ENCODE peak calls at places on chromosome 17, in seven cellular contexts. O is prostate gland; N is A549; H is CD4-positive, CD25-positive, alpha-beta regulatory T cell; U is AG10803; X is dorsolateral prefrontal cortex; G is hepatocyte. E is an unnamed sample.

GRCh38 chr17:1733047-1733357 is 8.5 kb downstream of the WDR81 start:
- DNase-seq in N (no peak), O (no peak), H (no peak), U (no peak), G (no peak), X (no peak), E (no peak)

GRCh38 chr17:79792984-79793923 is 3.6 kb downstream of the CBX8 start:
- DNase-seq in O (no peak), N (peak), G (peak), X (no peak), H (no peak), U (peak), E (no peak)

GRCh38 chr17:38451030-38451839 is 23.0 kb downstream of the ARHGAP23 start:
- DNase-seq in U (peak), X (no peak), G (peak), N (peak), H (no peak), O (no peak), E (peak)

GRCh38 chr17:30969989-30970680 is 704 bp upstream of the RNF135 start:
- DNase-seq in O (peak), N (no peak), H (no peak), U (peak), G (peak), X (no peak), E (no peak)

GRCh38 chr17:6755731-6756184 is at the start of gene XAF1:
- DNase-seq in N (no peak), X (no peak), H (peak), U (peak), G (no peak), O (peak), E (peak)

GRCh38 chr17:17180141-17180603 is 26.0 kb downstream of the PLD6 start:
- DNase-seq in U (no peak), H (no peak), X (peak), O (peak), G (no peak), N (no peak), E (peak)

GRCh38 chr17:70132505-70132904 is 36.8 kb upstream of the KCNJ2 start:
- DNase-seq in O (no peak), X (no peak), U (no peak), G (no peak), N (no peak), H (no peak), E (no peak)

GRCh38 chr17:68435876-68436842 is 21.1 kb downstream of the WIPI1 start:
- DNase-seq in U (peak), H (peak), X (peak), N (peak), G (peak), O (peak), E (peak)

GRCh38 chr17:75181608-75182318 is 996 bp downstream of the SUMO2 start:
- DNase-seq in O (peak), U (no peak), H (peak), N (no peak), X (no peak), G (peak), E (no peak)

GRCh38 chr17:82316651-82317393 is 586 bp downstream of the CD7 start:
- DNase-seq in U (no peak), N (no peak), O (no peak), H (no peak), X (no peak), G (no peak), E (no peak)

GRCh38 chr17:5758651-5759050 is 174.3 kb upstream of the NLRP1 start:
- DNase-seq in H (no peak), N (peak), U (peak), X (no peak), O (no peak), G (no peak), E (no peak)

GRCh38 chr17:14048169-14048568 is 21.1 kb upstream of the COX10 start:
- DNase-seq in G (no peak), N (peak), H (no peak), X (no peak), U (no peak), O (no peak), E (no peak)

GRCh38 chr17:82553210-82553930 is 33.8 kb downstream of the FOXK2 start:
- DNase-seq in H (no peak), U (no peak), X (no peak), N (no peak), O (no peak), G (no peak), E (no peak)

DNA sequence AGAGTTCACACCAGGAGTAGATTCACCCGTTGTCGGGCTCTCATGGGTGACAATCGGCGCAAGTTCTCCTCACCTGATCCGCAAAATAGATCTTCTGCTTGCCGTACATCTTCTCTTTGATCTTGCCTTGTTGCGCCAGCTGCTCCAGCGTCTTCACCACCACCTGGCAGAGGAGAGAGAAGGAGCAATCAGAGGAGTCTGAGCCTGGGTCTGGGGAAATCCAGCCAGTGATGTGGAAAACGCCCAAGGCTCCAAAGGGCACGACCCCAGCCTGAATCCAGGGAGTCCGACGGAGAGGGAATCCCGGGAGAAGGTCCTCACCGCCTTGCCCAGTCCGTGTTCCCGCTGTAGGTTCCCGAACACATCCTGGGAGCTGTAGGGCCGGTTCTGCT is 393 bp downstream of the PSMC3IP start:
- DNase-seq in G (no peak), H (no peak), U (no peak), O (no peak), N (no peak), X (no peak), E (no peak)
- H3K4me3 ChIP-seq in G (peak), H (peak), U (peak), O (peak), N (peak), X (peak), E (peak)

DNA sequence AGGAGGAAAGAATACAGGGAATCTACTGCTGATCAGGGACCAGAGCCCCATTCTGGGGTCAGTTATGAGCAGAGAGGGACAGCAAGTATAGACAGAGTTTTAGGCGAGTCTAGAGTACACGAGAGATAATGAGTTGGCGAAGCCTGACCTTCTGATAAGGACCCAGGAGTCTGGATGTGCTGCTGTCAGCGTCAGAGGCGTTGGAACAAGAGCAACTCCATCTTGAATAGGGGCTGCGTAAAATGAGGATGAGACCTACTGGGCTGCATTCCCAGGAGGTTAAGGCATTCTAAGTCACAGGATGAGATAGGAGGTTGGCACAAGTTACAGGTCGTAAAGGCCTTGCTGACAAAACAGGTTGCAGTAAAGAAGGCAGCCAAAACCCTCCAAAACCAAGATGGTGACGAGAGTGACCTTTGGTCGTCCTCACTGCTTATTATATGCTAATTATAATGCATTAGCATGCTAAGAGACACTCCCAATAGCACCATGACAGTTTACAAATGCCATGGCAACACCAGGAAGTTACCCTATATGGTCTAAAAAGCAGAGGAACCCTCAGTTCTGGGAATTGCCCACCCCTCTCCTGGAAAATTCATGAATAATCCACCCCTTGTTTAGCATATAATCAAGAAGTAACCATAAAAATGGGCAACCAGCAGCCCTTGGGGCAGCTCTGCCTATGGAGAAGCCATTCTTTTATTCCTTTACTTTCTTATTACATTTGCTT is 330.4 kb downstream of the SLC39A11 start:
- DNase-seq in U (no peak), O (no peak), G (no peak), H (no peak), X (no peak), N (no peak), E (no peak)
- H3K4me3 ChIP-seq in U (no peak), O (no peak), G (no peak), H (no peak), X (no peak), N (no peak), E (no peak)

GRCh38 chr17:50269477-50270429 is 4.5 kb upstream of the TMEM92 start:
- DNase-seq in X (peak), G (peak), N (peak), O (peak), U (peak), H (peak), E (peak)
- H3K4me3 ChIP-seq in X (no peak), G (no peak), N (no peak), O (no peak), U (peak), H (no peak), E (no peak)

DNA sequence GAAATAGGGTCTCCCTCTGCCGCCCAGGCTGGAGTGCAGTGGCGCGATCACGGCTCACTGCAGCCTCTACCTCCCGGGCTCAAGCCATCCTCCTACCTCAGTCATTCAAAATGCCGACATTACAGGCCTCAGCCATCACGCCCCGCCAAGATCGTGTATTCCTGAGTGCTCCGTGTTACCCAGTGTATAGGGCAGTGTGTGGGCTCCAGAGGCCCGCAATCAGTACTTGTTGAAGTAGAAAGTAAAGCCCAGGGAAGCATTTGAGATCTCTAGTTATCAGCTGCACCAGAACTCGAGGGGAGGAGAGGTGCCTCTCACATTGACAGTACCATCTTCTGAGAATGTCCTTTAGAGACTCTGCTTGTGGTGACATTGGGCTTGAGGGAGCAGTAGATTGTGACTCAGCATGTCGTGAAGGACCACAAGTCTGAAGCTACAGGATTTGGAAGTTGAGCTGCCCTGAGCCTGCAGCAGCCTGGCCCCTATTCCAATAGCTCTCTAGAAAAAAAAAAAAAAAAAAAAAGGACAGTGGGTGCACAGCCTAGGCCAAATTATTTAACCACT is 1.1 kb upstream of the PRPSAP1 start:
- DNase-seq in G (no peak), U (no peak), N (peak), H (no peak), X (no peak), O (no peak), E (no peak)
- H3K4me3 ChIP-seq in G (no peak), U (no peak), N (peak), H (no peak), X (peak), O (no peak), E (peak)